ENCODE peak calls at places on chromosome 11, in four cellular contexts. C is GM12878, B is K562, S is HepG2. M is an unnamed sample.
A peak's percentile ranks its signal among the peaks of the same experiment; 100 is the strongest.

GRCh38 chr11:30579348-30579747 is 6.8 kb downstream of the MPPED2 start:
- DNase-seq in C (no peak), B (no peak), S (no peak), M (no peak)

GRCh38 chr11:111205622-111206385 is 39.7 kb upstream of the POU2AF2 start:
- DNase-seq in C (no peak), B (no peak), S (no peak), M (no peak)

GRCh38 chr11:32090774-32091370 is at the start of gene RCN1:
- DNase-seq in C (no peak), B (peak; percentile 34), S (peak; percentile 13), M (peak; percentile 88)

GRCh38 chr11:25838918-25839611 is 492.9 kb upstream of the ANO3 start:
- DNase-seq in C (no peak), B (no peak), S (no peak), M (no peak)

GRCh38 chr11:61888043-61888442 is 3.3 kb downstream of the FADS3 start:
- DNase-seq in C (no peak), B (no peak), S (no peak), M (peak; percentile 95)

GRCh38 chr11:117497206-117497951 is 169.7 kb downstream of the CEP164 start:
- DNase-seq in C (no peak), B (no peak), S (no peak), M (no peak)

GRCh38 chr11:2401436-2401984 is 960 bp downstream of the TSSC4 start:
- DNase-seq in C (no peak), B (no peak), S (peak; percentile 25), M (no peak)

GRCh38 chr11:114774599-114775365 is 96.5 kb downstream of the NXPE2 start:
- DNase-seq in C (no peak), B (peak; percentile 59), S (peak; percentile 51), M (peak; percentile 49)

GRCh38 chr11:518463-519202 is 11.6 kb upstream of the RNH1 start:
- DNase-seq in C (no peak), B (peak; percentile 95), S (peak; percentile 90), M (peak; percentile 97)

GRCh38 chr11:86632499-86633269 is 39.7 kb downstream of the ME3 start:
- DNase-seq in C (peak; percentile 11), B (peak; percentile 14), S (peak; percentile 28), M (peak; percentile 96)
- TF ChIP-seq CTCF in C (no peak), B (no peak), S (peak; percentile 48), M (peak; percentile 55)

DNA sequence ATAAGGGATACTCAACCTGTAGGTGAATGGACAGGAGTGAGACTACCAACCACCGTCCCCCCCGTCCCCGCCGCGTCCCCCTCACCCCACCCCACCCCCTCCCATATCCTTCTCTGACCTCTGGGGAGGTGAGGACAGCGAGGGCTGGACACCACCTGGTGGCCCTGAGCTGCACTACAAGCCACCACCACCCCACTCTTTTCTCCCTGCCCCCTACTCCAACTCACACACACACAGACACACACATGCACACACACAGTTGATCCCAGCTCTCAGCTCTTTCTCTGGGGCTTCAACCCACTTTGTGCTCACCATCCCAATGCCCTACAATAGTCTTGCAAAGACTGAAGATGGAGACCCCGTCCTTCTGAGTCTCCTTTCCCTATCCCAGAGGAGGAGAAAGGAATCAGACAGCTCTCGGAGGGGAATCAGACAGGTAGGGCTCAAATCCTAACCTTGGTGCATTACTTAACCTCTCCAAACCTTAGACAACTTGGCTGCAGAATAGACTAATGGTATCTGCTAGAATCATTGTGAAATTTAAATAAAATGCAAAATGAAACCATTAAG is 100.8 kb downstream of the PDE2A start:
- DNase-seq in C (no peak), B (peak; percentile 80), S (peak; percentile 9), M (peak; percentile 46)
- TF ChIP-seq MYC in C (no peak), B (no peak), S (no peak), M (no peak)

GRCh38 chr11:64841592-64842365 is 2.7 kb downstream of the CDC42BPG start:
- DNase-seq in C (no peak), B (peak; percentile 27), S (no peak), M (no peak)
- H3K9ac ChIP-seq in C (no peak overlapping the region), B (peak overlapping the region; percentile 92), S (no peak overlapping the region), M (no peak overlapping the region)

GRCh38 chr11:70158201-70158600 is 44.9 kb upstream of the FADD start:
- DNase-seq in C (no peak), B (peak; percentile 58), S (peak; percentile 42), M (no peak)
- TF ChIP-seq CTCF in C (peak; percentile 32), B (peak; percentile 69), S (peak; percentile 73), M (no peak)

GRCh38 chr11:27423125-27423524 is 49.5 kb downstream of the LGR4 start:
- DNase-seq in C (no peak), B (no peak), S (no peak), M (no peak)
- TF ChIP-seq MYC in C (no peak), B (no peak), S (no peak), M (no peak)

DNA sequence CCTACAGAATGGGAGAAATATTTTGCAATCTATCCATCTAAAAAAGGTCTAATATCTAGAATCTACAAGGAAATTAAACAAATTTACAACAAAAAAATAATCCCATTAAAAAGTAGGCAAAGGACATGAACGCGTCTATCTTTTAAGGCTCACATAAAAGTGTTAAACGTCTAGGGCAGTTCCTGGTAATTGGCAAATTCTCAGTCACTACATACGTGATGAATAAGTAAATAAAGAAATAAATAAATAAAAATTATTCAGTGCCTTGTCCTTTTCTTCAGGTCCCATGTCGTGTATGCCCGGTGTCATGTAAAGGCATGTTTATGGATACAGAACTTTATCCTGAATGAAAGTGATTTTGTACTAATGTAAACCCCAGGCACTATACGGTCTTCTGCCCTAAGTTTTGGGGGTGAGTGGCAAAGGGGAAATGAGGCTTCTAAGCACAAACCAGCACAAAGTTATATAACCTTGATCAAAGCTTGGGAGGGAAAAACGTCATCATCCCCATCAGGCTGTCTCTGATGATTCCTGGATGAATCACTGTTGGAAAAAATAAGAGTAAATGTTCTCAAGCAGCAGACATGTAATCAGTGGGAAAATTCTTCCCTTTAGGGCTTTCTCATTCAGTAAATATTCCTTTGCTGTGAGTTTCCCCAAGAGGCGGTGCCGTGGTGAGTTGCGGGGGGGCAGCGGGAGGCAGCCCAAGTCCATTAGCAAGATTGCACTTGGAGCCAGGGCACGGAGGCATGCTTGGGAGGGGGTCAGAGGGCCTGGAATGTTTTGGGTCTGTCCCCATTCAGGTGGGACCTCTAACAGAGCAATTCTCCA is 30.4 kb upstream of the MICAL2 start:
- DNase-seq in C (no peak), B (no peak), S (peak; percentile 59), M (peak; percentile 95)
- H3K9ac ChIP-seq in C (no peak overlapping the region), B (no peak overlapping the region), S (no peak overlapping the region), M (peak overlapping the region; percentile 61)

DNA sequence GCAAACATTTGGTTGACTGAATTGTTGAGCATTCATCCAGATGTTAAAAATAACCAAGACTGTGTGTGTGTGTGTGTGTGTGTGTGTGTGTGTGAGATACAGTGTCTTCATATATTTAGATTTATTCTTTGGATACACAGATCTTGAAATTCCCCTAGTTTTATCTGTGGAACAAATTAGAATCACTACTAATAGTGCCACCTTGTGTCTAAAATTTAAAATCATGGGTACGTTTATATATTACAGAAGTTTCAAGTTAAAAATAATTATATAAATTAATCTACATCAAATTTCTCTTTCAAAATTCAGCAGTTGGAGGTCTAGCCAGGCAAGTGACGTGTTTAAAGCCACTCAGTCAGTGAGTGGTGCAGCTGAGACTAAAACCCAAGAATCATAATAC is 1566.2 kb upstream of the TENM4 start:
- DNase-seq in C (no peak), B (no peak), S (no peak), M (peak; percentile 40)
- TF ChIP-seq CTCF in C (no peak), B (no peak), S (no peak), M (no peak)

GRCh38 chr11:47992959-47993820 is 12.8 kb downstream of the PTPRJ start:
- DNase-seq in C (no peak), B (peak; percentile 78), S (no peak), M (peak; percentile 22)
- TF ChIP-seq MYC in C (no peak), B (no peak), S (no peak), M (no peak)

DNA sequence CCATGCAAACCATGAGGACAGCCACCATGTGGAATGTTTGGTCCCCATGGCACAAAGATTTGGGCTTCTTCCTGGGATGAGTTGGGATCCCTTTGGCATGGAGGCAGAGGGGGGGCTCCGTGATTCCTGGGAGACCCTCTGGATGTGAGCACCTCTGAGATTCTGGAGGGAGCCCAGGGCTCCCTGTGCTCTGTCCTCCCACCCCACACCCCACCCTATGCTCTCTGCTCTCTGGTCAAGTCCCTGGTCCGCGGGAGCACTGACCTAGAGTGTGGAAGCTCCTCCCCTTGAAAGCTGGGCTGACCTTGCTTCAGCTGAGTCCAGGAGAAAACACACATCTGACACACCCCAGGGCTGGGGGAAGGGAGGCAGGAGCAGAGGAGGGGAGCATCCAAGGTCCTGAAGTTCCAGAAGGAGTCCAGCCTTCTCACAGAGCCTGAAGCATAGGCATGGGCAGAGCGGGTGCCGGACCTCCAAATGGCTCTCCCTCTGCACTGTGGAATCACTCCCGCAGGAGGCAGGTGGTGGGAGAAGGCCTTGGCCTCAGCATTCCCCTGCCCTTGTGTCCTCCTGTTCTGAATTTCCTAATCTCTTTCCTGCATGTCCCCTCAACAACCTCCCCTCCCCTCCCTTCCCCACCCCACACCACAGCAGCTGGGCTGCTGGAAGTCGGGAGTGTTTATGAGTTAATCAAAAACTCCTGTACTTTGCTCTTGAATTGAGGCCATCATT is 25.7 kb upstream of the OAF start:
- DNase-seq in C (no peak), B (no peak), S (peak; percentile 93), M (no peak)
- H3K9ac ChIP-seq in C (no peak overlapping the region), B (no peak overlapping the region), S (peak overlapping the region; percentile 71), M (no peak overlapping the region)

DNA sequence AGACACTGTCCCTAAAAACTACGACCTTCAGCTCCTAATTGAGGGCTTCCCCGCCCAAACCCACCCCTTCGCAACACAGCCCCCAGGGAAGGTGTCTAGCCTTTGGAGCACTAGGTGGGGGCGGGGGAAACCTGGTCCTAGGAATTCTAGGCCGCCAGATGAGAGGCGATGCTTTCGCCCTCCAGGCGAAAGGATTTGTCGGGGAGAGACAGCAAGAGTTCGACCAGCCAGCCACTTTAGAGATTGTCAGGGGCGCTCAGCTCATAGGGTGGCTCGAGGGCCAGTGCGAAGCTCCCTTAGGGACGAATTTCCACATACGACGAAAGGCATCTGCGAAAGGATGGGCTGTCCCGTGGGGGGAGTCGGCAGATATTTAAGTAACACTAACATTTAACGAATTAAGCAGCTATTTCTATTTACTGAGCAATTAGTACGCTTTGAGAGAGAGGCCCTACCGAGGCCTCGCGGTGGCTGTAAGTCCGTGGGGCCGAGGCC is 5.3 kb downstream of the CD248 start:
- DNase-seq in C (no peak), B (no peak), S (no peak), M (no peak)
- TF ChIP-seq CTCF in C (peak; percentile 93), B (no peak), S (no peak), M (no peak)

M was measured in endothelial cell of umbilical vein.